ENCODE peak calls at places on chromosomes 11 and 22, in ten cellular contexts. One of them, this sample, is unnamed.

GRCh38 chr11:45872513-45873356 is 12.7 kb upstream of the MAPK8IP1 start:
- DNase-seq in K562: peak; percentile 81
- DNase-seq in mammary epithelial cell: peak; percentile 64
- DNase-seq in DMS53: peak; percentile 84
- DNase-seq in kidney tubule cell: peak; percentile 58
- DNase-seq in adrenal gland: peak; percentile 72
- DNase-seq in mucosa of gallbladder: no peak
- DNase-seq in tibial artery: no peak
- DNase-seq in stimulated activated CD8-positive, alpha-beta memory T cell treated with anti-CD3 and anti-CD28 coated beads, Interleukin-15, amount 100 ng/mL, for 4 hours: no peak
- DNase-seq in MV-4-11: peak; percentile 48
- DNase-seq in this sample: peak; percentile 27

GRCh38 chr22:45013138-45013537 is 3.3 kb upstream of the PHF21B start:
- DNase-seq in MV-4-11: no peak
- DNase-seq in adrenal gland: no peak
- DNase-seq in tibial artery: no peak
- DNase-seq in stimulated activated CD8-positive, alpha-beta memory T cell treated with anti-CD3 and anti-CD28 coated beads, Interleukin-15, amount 100 ng/mL, for 4 hours: no peak
- DNase-seq in kidney tubule cell: no peak
- DNase-seq in mammary epithelial cell: no peak
- DNase-seq in mucosa of gallbladder: no peak
- DNase-seq in DMS53: no peak
- DNase-seq in K562: no peak
- DNase-seq in this sample: no peak

GRCh38 chr22:39967103-39967829 is 7.1 kb downstream of the TMA7B start:
- DNase-seq in K562: no peak
- DNase-seq in kidney tubule cell: peak; percentile 26
- DNase-seq in DMS53: no peak
- DNase-seq in adrenal gland: no peak
- DNase-seq in stimulated activated CD8-positive, alpha-beta memory T cell treated with anti-CD3 and anti-CD28 coated beads, Interleukin-15, amount 100 ng/mL, for 4 hours: no peak
- DNase-seq in mammary epithelial cell: peak; percentile 27
- DNase-seq in tibial artery: no peak
- DNase-seq in MV-4-11: no peak
- DNase-seq in mucosa of gallbladder: no peak
- DNase-seq in this sample: no peak

GRCh38 chr22:39117585-39118191 is 20.6 kb downstream of the APOBEC3H start:
- DNase-seq in MV-4-11: peak; percentile 57
- DNase-seq in mammary epithelial cell: peak; percentile 42
- DNase-seq in K562: peak; percentile 33
- DNase-seq in adrenal gland: peak; percentile 62
- DNase-seq in DMS53: peak; percentile 68
- DNase-seq in stimulated activated CD8-positive, alpha-beta memory T cell treated with anti-CD3 and anti-CD28 coated beads, Interleukin-15, amount 100 ng/mL, for 4 hours: peak; percentile 71
- DNase-seq in kidney tubule cell: peak; percentile 59
- DNase-seq in tibial artery: no peak
- DNase-seq in mucosa of gallbladder: peak; percentile 74
- DNase-seq in this sample: peak; percentile 82

GRCh38 chr11:83641511-83641910 is 355.3 kb upstream of the CCDC90B start:
- DNase-seq in mucosa of gallbladder: peak; percentile 19
- DNase-seq in stimulated activated CD8-positive, alpha-beta memory T cell treated with anti-CD3 and anti-CD28 coated beads, Interleukin-15, amount 100 ng/mL, for 4 hours: no peak
- DNase-seq in mammary epithelial cell: no peak
- DNase-seq in adrenal gland: no peak
- DNase-seq in DMS53: no peak
- DNase-seq in kidney tubule cell: no peak
- DNase-seq in MV-4-11: no peak
- DNase-seq in K562: no peak
- DNase-seq in tibial artery: no peak
- DNase-seq in this sample: no peak

GRCh38 chr11:76008474-76008873 is 193.5 kb downstream of the UVRAG start:
- DNase-seq in mammary epithelial cell: peak; percentile 47
- DNase-seq in kidney tubule cell: peak; percentile 29
- DNase-seq in tibial artery: no peak
- DNase-seq in adrenal gland: no peak
- DNase-seq in K562: no peak
- DNase-seq in stimulated activated CD8-positive, alpha-beta memory T cell treated with anti-CD3 and anti-CD28 coated beads, Interleukin-15, amount 100 ng/mL, for 4 hours: no peak
- DNase-seq in DMS53: no peak
- DNase-seq in mucosa of gallbladder: no peak
- DNase-seq in MV-4-11: no peak
- DNase-seq in this sample: no peak

GRCh38 chr22:20169253-20169822 is 18.5 kb upstream of the CCDC188 start:
- DNase-seq in mammary epithelial cell: no peak
- DNase-seq in kidney tubule cell: no peak
- DNase-seq in MV-4-11: no peak
- DNase-seq in DMS53: no peak
- DNase-seq in K562: no peak
- DNase-seq in tibial artery: no peak
- DNase-seq in adrenal gland: no peak
- DNase-seq in stimulated activated CD8-positive, alpha-beta memory T cell treated with anti-CD3 and anti-CD28 coated beads, Interleukin-15, amount 100 ng/mL, for 4 hours: no peak
- DNase-seq in mucosa of gallbladder: no peak
- DNase-seq in this sample: no peak

GRCh38 chr11:131934006-131934405 is 563.6 kb downstream of the NTM start:
- DNase-seq in mucosa of gallbladder: no peak
- DNase-seq in adrenal gland: no peak
- DNase-seq in K562: no peak
- DNase-seq in kidney tubule cell: no peak
- DNase-seq in stimulated activated CD8-positive, alpha-beta memory T cell treated with anti-CD3 and anti-CD28 coated beads, Interleukin-15, amount 100 ng/mL, for 4 hours: no peak
- DNase-seq in mammary epithelial cell: no peak
- DNase-seq in tibial artery: no peak
- DNase-seq in MV-4-11: no peak
- DNase-seq in DMS53: no peak
- DNase-seq in this sample: no peak

GRCh38 chr11:100396281-100396680 is 290.8 kb upstream of the ARHGAP42 start:
- DNase-seq in MV-4-11: no peak
- DNase-seq in adrenal gland: no peak
- DNase-seq in tibial artery: no peak
- DNase-seq in K562: no peak
- DNase-seq in DMS53: no peak
- DNase-seq in stimulated activated CD8-positive, alpha-beta memory T cell treated with anti-CD3 and anti-CD28 coated beads, Interleukin-15, amount 100 ng/mL, for 4 hours: no peak
- DNase-seq in mammary epithelial cell: no peak
- DNase-seq in mucosa of gallbladder: no peak
- DNase-seq in kidney tubule cell: no peak
- DNase-seq in this sample: no peak

GRCh38 chr11:76690736-76691135 is 20.2 kb upstream of the LRRC32 start:
- DNase-seq in tibial artery: no peak
- DNase-seq in DMS53: no peak
- DNase-seq in stimulated activated CD8-positive, alpha-beta memory T cell treated with anti-CD3 and anti-CD28 coated beads, Interleukin-15, amount 100 ng/mL, for 4 hours: no peak
- DNase-seq in kidney tubule cell: no peak
- DNase-seq in K562: no peak
- DNase-seq in MV-4-11: peak; percentile 35
- DNase-seq in adrenal gland: no peak
- DNase-seq in mammary epithelial cell: peak; percentile 68
- DNase-seq in mucosa of gallbladder: no peak
- DNase-seq in this sample: no peak

GRCh38 chr11:1174441-1175370 is 17.0 kb downstream of the MUC5AC start:
- DNase-seq in mucosa of gallbladder: no peak
- DNase-seq in MV-4-11: no peak
- DNase-seq in K562: no peak
- DNase-seq in adrenal gland: no peak
- DNase-seq in kidney tubule cell: no peak
- DNase-seq in tibial artery: no peak
- DNase-seq in mammary epithelial cell: no peak
- DNase-seq in stimulated activated CD8-positive, alpha-beta memory T cell treated with anti-CD3 and anti-CD28 coated beads, Interleukin-15, amount 100 ng/mL, for 4 hours: no peak
- DNase-seq in DMS53: no peak
- DNase-seq in this sample: no peak

GRCh38 chr11:116882386-116882785 is 45.0 kb upstream of the APOA1 start:
- DNase-seq in adrenal gland: no peak
- DNase-seq in stimulated activated CD8-positive, alpha-beta memory T cell treated with anti-CD3 and anti-CD28 coated beads, Interleukin-15, amount 100 ng/mL, for 4 hours: no peak
- DNase-seq in kidney tubule cell: peak; percentile 61
- DNase-seq in mucosa of gallbladder: no peak
- DNase-seq in DMS53: no peak
- DNase-seq in tibial artery: no peak
- DNase-seq in mammary epithelial cell: peak; percentile 84
- DNase-seq in MV-4-11: no peak
- DNase-seq in K562: no peak
- DNase-seq in this sample: no peak

GRCh38 chr11:117794144-117794543 is 2.9 kb downstream of the DSCAML1 start:
- DNase-seq in tibial artery: no peak
- DNase-seq in K562: no peak
- DNase-seq in MV-4-11: no peak
- DNase-seq in mucosa of gallbladder: no peak
- DNase-seq in DMS53: no peak
- DNase-seq in mammary epithelial cell: no peak
- DNase-seq in kidney tubule cell: no peak
- DNase-seq in stimulated activated CD8-positive, alpha-beta memory T cell treated with anti-CD3 and anti-CD28 coated beads, Interleukin-15, amount 100 ng/mL, for 4 hours: no peak
- DNase-seq in adrenal gland: no peak
- DNase-seq in this sample: no peak

GRCh38 chr11:63592975-63593395 is 21.2 kb downstream of the PLAAT3 start:
- DNase-seq in DMS53: peak; percentile 57
- DNase-seq in MV-4-11: peak; percentile 32
- DNase-seq in tibial artery: no peak
- DNase-seq in kidney tubule cell: peak; percentile 49
- DNase-seq in mucosa of gallbladder: no peak
- DNase-seq in K562: peak; percentile 38
- DNase-seq in mammary epithelial cell: no peak
- DNase-seq in adrenal gland: no peak
- DNase-seq in stimulated activated CD8-positive, alpha-beta memory T cell treated with anti-CD3 and anti-CD28 coated beads, Interleukin-15, amount 100 ng/mL, for 4 hours: no peak
- DNase-seq in this sample: no peak

This sample was measured in left colon.